ENCODE peak calls at places on chromosomes 11 and 22, in seven cellular contexts. One of them, this sample, is unnamed.

GRCh38 chr11:119663279-119663678 is 65.7 kb downstream of the NECTIN1 start:
- DNase-seq in IMR-90: no peak
- DNase-seq in lower lobe of right lung: no peak
- DNase-seq in tibial nerve: no peak
- DNase-seq in psoas muscle: no peak
- DNase-seq in H1: no peak
- DNase-seq in PC-3: no peak
- DNase-seq in this sample: no peak

GRCh38 chr11:43997022-43997665 is 50.6 kb upstream of the ACCSL start:
- DNase-seq in psoas muscle: no peak
- DNase-seq in PC-3: no peak
- DNase-seq in tibial nerve: no peak
- DNase-seq in lower lobe of right lung: no peak
- DNase-seq in IMR-90: no peak
- DNase-seq in H1: no peak
- DNase-seq in this sample: no peak

GRCh38 chr11:2800655-2801531 is 84.7 kb downstream of the CDKN1C start:
- DNase-seq in tibial nerve: peak; percentile 9
- DNase-seq in PC-3: no peak
- DNase-seq in lower lobe of right lung: peak; percentile 32
- DNase-seq in psoas muscle: peak; percentile 23
- DNase-seq in H1: no peak
- DNase-seq in IMR-90: no peak
- DNase-seq in this sample: no peak

GRCh38 chr11:833114-833791 is 501 bp downstream of the CD151 start:
- DNase-seq in H1: no peak
- DNase-seq in lower lobe of right lung: peak; percentile 73
- DNase-seq in psoas muscle: peak; percentile 80
- DNase-seq in IMR-90: no peak
- DNase-seq in tibial nerve: no peak
- DNase-seq in PC-3: no peak
- DNase-seq in this sample: no peak

GRCh38 chr11:14645247-14645912 is 1.8 kb downstream of the PDE3B start:
- DNase-seq in PC-3: no peak
- DNase-seq in H1: no peak
- DNase-seq in psoas muscle: no peak
- DNase-seq in lower lobe of right lung: no peak
- DNase-seq in tibial nerve: no peak
- DNase-seq in IMR-90: peak; percentile 31
- DNase-seq in this sample: no peak

GRCh38 chr22:17917490-17917983 is 106.8 kb downstream of the MICAL3 start:
- DNase-seq in lower lobe of right lung: no peak
- DNase-seq in psoas muscle: peak; percentile 73
- DNase-seq in PC-3: peak; percentile 49
- DNase-seq in H1: no peak
- DNase-seq in tibial nerve: no peak
- DNase-seq in IMR-90: no peak
- DNase-seq in this sample: no peak

GRCh38 chr11:19508166-19508565 is 204.5 kb upstream of the NAV2 start:
- DNase-seq in lower lobe of right lung: no peak
- DNase-seq in psoas muscle: no peak
- DNase-seq in H1: no peak
- DNase-seq in tibial nerve: no peak
- DNase-seq in PC-3: peak; percentile 9
- DNase-seq in IMR-90: peak; percentile 3
- DNase-seq in this sample: no peak

GRCh38 chr22:42868751-42869251 is 11.7 kb upstream of the ARFGAP3 start:
- DNase-seq in PC-3: no peak
- DNase-seq in H1: no peak
- DNase-seq in tibial nerve: no peak
- DNase-seq in IMR-90: peak; percentile 17
- DNase-seq in psoas muscle: peak; percentile 91
- DNase-seq in lower lobe of right lung: peak; percentile 74
- DNase-seq in this sample: no peak

GRCh38 chr22:37848587-37849088 is 581 bp upstream of the EIF3L start:
- DNase-seq in tibial nerve: no peak
- DNase-seq in IMR-90: peak; percentile 16
- DNase-seq in PC-3: peak; percentile 18
- DNase-seq in psoas muscle: no peak
- DNase-seq in H1: no peak
- DNase-seq in lower lobe of right lung: no peak
- DNase-seq in this sample: no peak

GRCh38 chr22:28112548-28113043 is 193.5 kb upstream of the PITPNB start:
- DNase-seq in lower lobe of right lung: peak; percentile 52
- DNase-seq in PC-3: peak; percentile 53
- DNase-seq in IMR-90: peak; percentile 43
- DNase-seq in psoas muscle: peak; percentile 80
- DNase-seq in H1: no peak
- DNase-seq in tibial nerve: peak; percentile 22
- DNase-seq in this sample: no peak

GRCh38 chr11:127308291-127308690 is 307.7 kb upstream of the KIRREL3 start:
- DNase-seq in PC-3: no peak
- DNase-seq in H1: no peak
- DNase-seq in psoas muscle: no peak
- DNase-seq in IMR-90: no peak
- DNase-seq in lower lobe of right lung: no peak
- DNase-seq in tibial nerve: no peak
- DNase-seq in this sample: no peak

GRCh38 chr22:23204125-23204488 is 23.8 kb downstream of the BCR start:
- DNase-seq in tibial nerve: no peak
- DNase-seq in psoas muscle: no peak
- DNase-seq in IMR-90: no peak
- DNase-seq in lower lobe of right lung: peak; percentile 8
- DNase-seq in PC-3: no peak
- DNase-seq in H1: no peak
- DNase-seq in this sample: no peak

GRCh38 chr11:9516113-9516512 is 55.3 kb downstream of the ZNF143 start:
- DNase-seq in IMR-90: no peak
- DNase-seq in H1: no peak
- DNase-seq in tibial nerve: no peak
- DNase-seq in lower lobe of right lung: no peak
- DNase-seq in psoas muscle: no peak
- DNase-seq in PC-3: no peak
- DNase-seq in this sample: no peak

GRCh38 chr22:38842512-38843200 is 1.2 kb downstream of the NPTXR start:
- DNase-seq in IMR-90: no peak
- DNase-seq in H1: no peak
- DNase-seq in tibial nerve: no peak
- DNase-seq in lower lobe of right lung: no peak
- DNase-seq in PC-3: no peak
- DNase-seq in psoas muscle: no peak
- DNase-seq in this sample: no peak

GRCh38 chr11:129505266-129505665 is 129.6 kb downstream of the BARX2 start:
- DNase-seq in IMR-90: no peak
- DNase-seq in tibial nerve: no peak
- DNase-seq in PC-3: peak; percentile 22
- DNase-seq in psoas muscle: no peak
- DNase-seq in lower lobe of right lung: no peak
- DNase-seq in H1: no peak
- DNase-seq in this sample: no peak

GRCh38 chr22:44693756-44694155 is 8.2 kb upstream of the PRR5 start:
- DNase-seq in IMR-90: no peak
- DNase-seq in H1: no peak
- DNase-seq in lower lobe of right lung: no peak
- DNase-seq in tibial nerve: no peak
- DNase-seq in psoas muscle: no peak
- DNase-seq in PC-3: no peak
- DNase-seq in this sample: no peak

GRCh38 chr22:23684051-23684450 is 6.8 kb upstream of the RGL4 start:
- DNase-seq in tibial nerve: peak; percentile 7
- DNase-seq in H1: no peak
- DNase-seq in IMR-90: no peak
- DNase-seq in lower lobe of right lung: no peak
- DNase-seq in psoas muscle: peak; percentile 72
- DNase-seq in PC-3: no peak
- DNase-seq in this sample: no peak

GRCh38 chr11:71202966-71203365 is 49.4 kb downstream of the SHANK2 start:
- DNase-seq in lower lobe of right lung: no peak
- DNase-seq in psoas muscle: peak; percentile 20
- DNase-seq in IMR-90: no peak
- DNase-seq in H1: no peak
- DNase-seq in tibial nerve: no peak
- DNase-seq in PC-3: no peak
- DNase-seq in this sample: no peak

GRCh38 chr11:67276821-67277230 is 10.6 kb downstream of the GRK2 start:
- DNase-seq in lower lobe of right lung: peak; percentile 73
- DNase-seq in IMR-90: peak; percentile 45
- DNase-seq in H1: no peak
- DNase-seq in tibial nerve: no peak
- DNase-seq in psoas muscle: peak; percentile 72
- DNase-seq in PC-3: no peak
- DNase-seq in this sample: no peak

GRCh38 chr11:128862913-128863660 is 4.0 kb downstream of the KCNJ1 start:
- DNase-seq in psoas muscle: no peak
- DNase-seq in tibial nerve: no peak
- DNase-seq in lower lobe of right lung: no peak
- DNase-seq in H1: no peak
- DNase-seq in PC-3: peak; percentile 62
- DNase-seq in IMR-90: peak; percentile 79
- DNase-seq in this sample: peak; percentile 16

GRCh38 chr11:75428301-75428724 is 4.7 kb downstream of the KLHL35 start:
- DNase-seq in IMR-90: peak; percentile 76
- DNase-seq in H1: no peak
- DNase-seq in PC-3: peak; percentile 99
- DNase-seq in psoas muscle: peak; percentile 95
- DNase-seq in lower lobe of right lung: peak; percentile 96
- DNase-seq in tibial nerve: peak; percentile 92
- DNase-seq in this sample: peak; percentile 57

GRCh38 chr11:35192347-35192746 is 53.4 kb downstream of the CD44 start:
- DNase-seq in tibial nerve: peak; percentile 35
- DNase-seq in lower lobe of right lung: peak; percentile 82
- DNase-seq in psoas muscle: peak; percentile 50
- DNase-seq in H1: no peak
- DNase-seq in PC-3: no peak
- DNase-seq in IMR-90: peak; percentile 38
- DNase-seq in this sample: no peak

GRCh38 chr22:50599816-50600454 is 658 bp upstream of the MAPK8IP2 start:
- DNase-seq in H1: no peak
- DNase-seq in tibial nerve: no peak
- DNase-seq in lower lobe of right lung: no peak
- DNase-seq in IMR-90: no peak
- DNase-seq in PC-3: peak; percentile 14
- DNase-seq in psoas muscle: no peak
- DNase-seq in this sample: no peak

DNA sequence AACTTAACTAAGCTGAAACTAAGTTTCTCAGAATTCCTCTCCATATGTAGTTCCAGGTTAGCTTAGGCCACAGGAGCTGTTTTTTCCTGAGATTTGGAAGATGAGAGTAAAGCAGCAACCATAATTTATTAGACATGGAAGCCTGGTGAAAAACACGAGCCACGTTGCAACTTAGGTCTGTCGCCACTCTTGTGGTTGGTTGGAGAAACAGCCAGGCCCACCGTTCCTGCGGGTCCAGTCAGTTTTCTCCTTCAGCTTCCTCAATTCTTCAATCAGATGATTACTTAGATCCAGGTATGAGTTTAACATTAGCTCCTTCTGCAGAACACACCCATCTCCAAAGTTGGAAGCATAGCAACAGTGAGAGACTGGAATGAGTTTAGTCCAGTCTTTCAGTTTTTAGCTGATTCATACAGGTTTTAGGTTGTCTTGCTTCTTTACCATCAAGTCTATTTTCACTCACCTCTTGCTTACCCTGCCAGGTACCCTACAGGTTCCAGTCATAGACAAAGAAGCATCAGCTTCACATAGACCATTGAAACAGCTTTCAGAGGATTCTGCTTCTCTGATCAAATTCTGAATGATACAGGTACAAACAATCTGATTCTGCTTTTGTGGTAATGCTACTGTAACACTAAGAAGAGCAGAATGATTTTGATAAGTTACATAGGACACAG is 18.6 kb downstream of the CASP12 start:
- DNase-seq in H1: no peak
- DNase-seq in psoas muscle: no peak
- DNase-seq in PC-3: no peak
- DNase-seq in lower lobe of right lung: no peak
- DNase-seq in IMR-90: no peak
- DNase-seq in tibial nerve: no peak
- DNase-seq in this sample: no peak
- TF ChIP-seq CTCF in H1: peak; percentile 40
- TF ChIP-seq CTCF in psoas muscle: no peak
- TF ChIP-seq CTCF in PC-3: peak; percentile 46
- TF ChIP-seq CTCF in lower lobe of right lung: no peak
- TF ChIP-seq CTCF in IMR-90: no peak
- TF ChIP-seq CTCF in tibial nerve: no peak
- TF ChIP-seq CTCF in this sample: no peak

DNA sequence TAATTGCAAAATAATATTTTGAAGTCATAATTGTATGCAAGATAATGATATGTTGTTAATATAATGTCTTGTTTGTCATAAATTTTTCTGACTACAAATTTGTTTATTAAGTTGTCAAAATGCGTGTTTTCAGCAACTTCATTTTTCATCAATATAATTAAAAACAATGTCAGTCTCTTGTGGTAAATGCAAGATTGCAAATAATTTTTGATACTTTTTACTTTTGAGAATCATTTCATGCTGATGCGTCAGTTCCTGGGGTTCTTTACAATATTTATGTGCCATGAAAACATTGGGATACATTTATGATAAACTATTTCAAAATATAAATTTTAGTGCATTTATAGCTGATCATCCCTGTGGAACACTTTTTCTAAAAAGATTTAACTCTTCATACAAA is 1504.8 kb downstream of the BRD1 start:
- DNase-seq in H1: no peak
- DNase-seq in tibial nerve: no peak
- DNase-seq in lower lobe of right lung: no peak
- DNase-seq in psoas muscle: no peak
- DNase-seq in PC-3: no peak
- DNase-seq in IMR-90: no peak
- DNase-seq in this sample: no peak
- H3K9me3 ChIP-seq in H1: peaks cover 2% of the 10 kb centered on the region
- H3K9me3 ChIP-seq in tibial nerve: peaks cover 20% of the 10 kb centered on the region
- H3K9me3 ChIP-seq in lower lobe of right lung: no peaks in the 10 kb centered on the region
- H3K9me3 ChIP-seq in psoas muscle: no peaks in the 10 kb centered on the region
- H3K9me3 ChIP-seq in PC-3: no peaks in the 10 kb centered on the region
- H3K9me3 ChIP-seq in IMR-90: peaks cover 32% of the 10 kb centered on the region
- H3K9me3 ChIP-seq in this sample: peaks cover 78% of the 10 kb centered on the region

GRCh38 chr11:17864478-17864941 is 129.9 kb downstream of the KCNC1 start:
- DNase-seq in H1: no peak
- DNase-seq in IMR-90: no peak
- DNase-seq in lower lobe of right lung: no peak
- DNase-seq in PC-3: peak; percentile 49
- DNase-seq in tibial nerve: no peak
- DNase-seq in psoas muscle: no peak
- DNase-seq in this sample: no peak
- TF ChIP-seq CTCF in H1: peak; percentile 60
- TF ChIP-seq CTCF in IMR-90: peak; percentile 26
- TF ChIP-seq CTCF in lower lobe of right lung: peak; percentile 41
- TF ChIP-seq CTCF in PC-3: peak; percentile 75
- TF ChIP-seq CTCF in tibial nerve: peak; percentile 41
- TF ChIP-seq CTCF in psoas muscle: no peak
- TF ChIP-seq CTCF in this sample: peak; percentile 56

GRCh38 chr11:25214535-25215176 is 717.8 kb downstream of the LUZP2 start:
- DNase-seq in IMR-90: no peak
- DNase-seq in tibial nerve: no peak
- DNase-seq in lower lobe of right lung: no peak
- DNase-seq in PC-3: no peak
- DNase-seq in psoas muscle: no peak
- DNase-seq in H1: no peak
- DNase-seq in this sample: no peak
- H3K9me3 ChIP-seq in IMR-90: no peaks in the 10 kb centered on the region
- H3K9me3 ChIP-seq in tibial nerve: peaks cover 9% of the 10 kb centered on the region
- H3K9me3 ChIP-seq in lower lobe of right lung: no peaks in the 10 kb centered on the region
- H3K9me3 ChIP-seq in PC-3: no peaks in the 10 kb centered on the region
- H3K9me3 ChIP-seq in psoas muscle: no peaks in the 10 kb centered on the region
- H3K9me3 ChIP-seq in H1: no peaks in the 10 kb centered on the region
- H3K9me3 ChIP-seq in this sample: no peaks in the 10 kb centered on the region